ENCODE peak calls at places on chromosomes 13 and 19, in seven cellular contexts. G, L, K, H, N, B and Z are unnamed samples.

GRCh38 chr19:33799507-33799906 is 2.8 kb downstream of the KCTD15 start:
- DNase-seq in K (no peak), L (no peak), N (no peak), H (no peak), B (no peak), G (no peak), Z (no peak)

GRCh38 chr13:87827479-87827878 is 156.3 kb downstream of the SLITRK5 start:
- DNase-seq in H (no peak), B (no peak), K (peak), L (no peak), N (no peak), G (no peak), Z (no peak)

GRCh38 chr19:47032171-47032811 is 12.7 kb downstream of the NPAS1 start:
- DNase-seq in N (peak), H (peak), G (no peak), B (peak), L (peak), K (peak), Z (peak)

GRCh38 chr19:24069907-24070657 is 16.9 kb upstream of the ZNF254 start:
- DNase-seq in L (no peak), H (peak), K (peak), G (no peak), B (no peak), N (no peak), Z (no peak)

GRCh38 chr13:22801402-22802003 is 379.3 kb upstream of the SGCG start:
- DNase-seq in H (peak), K (peak), B (no peak), L (no peak), N (no peak), G (no peak), Z (no peak)

GRCh38 chr13:106958690-106959089 is 390.8 kb upstream of the ARGLU1 start:
- DNase-seq in G (no peak), H (no peak), N (no peak), K (no peak), L (no peak), B (no peak), Z (no peak)

GRCh38 chr19:7382694-7383093 is 34.0 kb downstream of the ARHGEF18 start:
- DNase-seq in H (no peak), L (no peak), N (no peak), B (peak), K (no peak), G (no peak), Z (no peak)

GRCh38 chr19:49468746-49469447 is 5.1 kb upstream of the FLT3LG start:
- DNase-seq in K (no peak), G (peak), H (peak), B (peak), L (peak), N (no peak), Z (peak)

GRCh38 chr13:89097994-89098393 is 1426.8 kb downstream of the SLITRK5 start:
- DNase-seq in H (no peak), L (no peak), G (no peak), N (no peak), B (no peak), K (no peak), Z (no peak)

GRCh38 chr19:4640247-4641000 is 1.1 kb downstream of the TNFAIP8L1 start:
- DNase-seq in H (no peak), L (no peak), B (no peak), G (no peak), K (no peak), N (no peak), Z (peak)

GRCh38 chr19:51439021-51439465 is 19.2 kb downstream of the SIGLEC8 start:
- DNase-seq in H (no peak), G (peak), N (peak), L (peak), B (peak), K (peak), Z (no peak)

GRCh38 chr13:112468069-112468468 is 91.9 kb downstream of the SPACA7 start:
- DNase-seq in G (no peak), N (no peak), H (no peak), B (no peak), K (no peak), L (no peak), Z (no peak)

GRCh38 chr13:73416093-73416492 is 357.3 kb downstream of the KLF5 start:
- DNase-seq in H (no peak), N (no peak), B (no peak), G (no peak), K (peak), L (no peak), Z (no peak)

GRCh38 chr19:32599736-32600157 is 18.8 kb downstream of the PDCD5 start:
- DNase-seq in K (peak), H (peak), N (peak), L (peak), G (peak), B (peak), Z (peak)

GRCh38 chr19:36051236-36051635 is 2.8 kb downstream of the THAP8 start:
- DNase-seq in B (peak), G (no peak), K (peak), H (no peak), N (peak), L (no peak), Z (no peak)

GRCh38 chr13:101811440-101811839 is 359.0 kb downstream of the ITGBL1 start:
- DNase-seq in L (no peak), B (no peak), G (no peak), K (no peak), H (no peak), N (no peak), Z (no peak)

GRCh38 chr13:80337706-80338105 is 3.2 kb downstream of the SPRY2 start:
- DNase-seq in G (no peak), N (no peak), B (no peak), L (no peak), H (no peak), K (no peak), Z (no peak)

GRCh38 chr13:24683833-24684599 is 3.8 kb downstream of the ATP12A start:
- DNase-seq in G (peak), H (peak), K (peak), B (peak), N (peak), L (peak), Z (peak)

GRCh38 chr13:81927347-81927746 is 1586.4 kb upstream of the SPRY2 start:
- DNase-seq in N (no peak), B (no peak), H (no peak), G (no peak), K (peak), L (no peak), Z (no peak)

GRCh38 chr13:113001251-113002140 is 32.5 kb downstream of the MCF2L start:
- DNase-seq in K (peak), H (peak), L (peak), B (peak), G (no peak), N (peak), Z (peak)

GRCh38 chr13:20708216-20708615 is 4.7 kb downstream of the IL17D start:
- DNase-seq in L (no peak), G (no peak), B (no peak), K (no peak), N (no peak), H (peak), Z (no peak)

GRCh38 chr19:1213391-1214286 is 8.1 kb downstream of the STK11 start:
- DNase-seq in G (no peak), H (peak), B (no peak), N (no peak), K (peak), L (peak), Z (peak)

GRCh38 chr19:49691243-49692101 is 556 bp downstream of the CPT1C start:
- DNase-seq in G (no peak), B (peak), L (no peak), K (peak), N (peak), H (peak), Z (no peak)

GRCh38 chr19:6664916-6665315 is 5.0 kb downstream of the TNFSF14 start:
- DNase-seq in L (no peak), H (no peak), G (no peak), N (no peak), B (no peak), K (no peak), Z (no peak)

GRCh38 chr13:40377783-40378182 is 288.7 kb downstream of the FOXO1 start:
- DNase-seq in B (no peak), H (peak), N (no peak), G (no peak), L (no peak), K (peak), Z (no peak)

GRCh38 chr13:66559093-66559492 is 671.0 kb downstream of the PCDH9 start:
- DNase-seq in L (no peak), K (peak), G (no peak), B (no peak), N (no peak), H (peak), Z (no peak)

GRCh38 chr13:27266937-27267336 is 3.7 kb upstream of the RASL11A start:
- DNase-seq in N (no peak), L (no peak), H (no peak), G (no peak), K (peak), B (no peak), Z (no peak)

GRCh38 chr13:79540504-79540903 is 59.5 kb downstream of the NDFIP2 start:
- DNase-seq in H (no peak), N (no peak), L (no peak), B (no peak), G (no peak), K (no peak), Z (no peak)

GRCh38 chr19:54160182-54160811 is 776 bp upstream of the LENG1 start:
- DNase-seq in K (peak), N (no peak), H (peak), B (no peak), L (no peak), G (no peak), Z (no peak)

GRCh38 chr13:46668302-46668720 is 115.3 kb downstream of the LRCH1 start:
- DNase-seq in B (no peak), H (peak), L (peak), K (peak), N (no peak), G (peak), Z (no peak)

GRCh38 chr19:3604227-3604986 is 2.3 kb downstream of the TBXA2R start:
- DNase-seq in L (no peak), G (no peak), H (no peak), K (no peak), N (no peak), B (no peak), Z (no peak)

GRCh38 chr13:53028637-53029121 is at the start of gene OLFM4:
- DNase-seq in K (no peak), H (no peak), B (no peak), G (no peak), N (no peak), L (peak), Z (peak)